ENCODE peak calls at places on chromosomes 6 and 20, in four cellular contexts. T, F, B and Y are unnamed samples.

GRCh38 chr6:154058963-154059680 is 20.1 kb downstream of the OPRM1 start:
- DNase-seq in F (no peak), T (no peak), B (no peak), Y (no peak)

GRCh38 chr6:2766767-2767314 is 1.6 kb downstream of the WRNIP1 start:
- DNase-seq in F (no peak), B (no peak), T (no peak), Y (no peak)

GRCh38 chr20:61965606-61966491 is 99.8 kb downstream of the TAF4 start:
- DNase-seq in B (no peak), F (peak), T (peak), Y (no peak)

GRCh38 chr20:63500151-63500901 is 1.4 kb upstream of the EEF1A2 start:
- DNase-seq in F (no peak), B (no peak), T (no peak), Y (no peak)

GRCh38 chr6:30518505-30518850 is 29.2 kb downstream of the HLA-E start:
- DNase-seq in F (no peak), T (peak), B (no peak), Y (no peak)

GRCh38 chr6:135488023-135488422 is 9.5 kb downstream of the AHI1 start:
- DNase-seq in B (no peak), T (no peak), F (no peak), Y (peak)

GRCh38 chr6:3315841-3316240 is 57.1 kb downstream of the PSMG4 start:
- DNase-seq in F (no peak), T (no peak), B (no peak), Y (no peak)

GRCh38 chr6:1057490-1058135 is 254.3 kb upstream of the FOXQ1 start:
- DNase-seq in F (no peak), T (no peak), B (no peak), Y (no peak)

GRCh38 chr6:165218816-165219215 is 90.6 kb downstream of the C6orf118 start:
- DNase-seq in T (no peak), F (no peak), B (no peak), Y (no peak)

GRCh38 chr6:131303338-131303954 is 168.2 kb downstream of the AKAP7 start:
- DNase-seq in F (no peak), T (no peak), B (no peak), Y (no peak)

GRCh38 chr6:157688960-157689599 is 134.0 kb upstream of the SNX9 start:
- DNase-seq in T (no peak), B (no peak), F (peak), Y (peak)

GRCh38 chr6:115634899-115635298 is 425.8 kb downstream of the FRK start:
- DNase-seq in T (no peak), F (no peak), B (no peak), Y (no peak)

GRCh38 chr6:66948106-66948505 is 1241.1 kb upstream of the EYS start:
- DNase-seq in F (no peak), B (no peak), T (no peak), Y (no peak)

GRCh38 chr6:16265351-16266341 is 27.3 kb downstream of the GMPR start:
- DNase-seq in B (no peak), F (peak), T (no peak), Y (no peak)

GRCh38 chr20:3243718-3244358 is 4.8 kb upstream of the SLC4A11 start:
- DNase-seq in B (no peak), F (no peak), T (no peak), Y (no peak)

GRCh38 chr20:63822276-63822696 is 8.8 kb downstream of the ZBTB46 start:
- DNase-seq in T (no peak), F (peak), B (no peak), Y (no peak)

GRCh38 chr20:47205577-47206123 is 150.8 kb downstream of the ZMYND8 start:
- DNase-seq in B (peak), F (peak), T (peak), Y (peak)

GRCh38 chr6:11113038-11113437 is 1.5 kb upstream of the ERVFRD-1 start:
- DNase-seq in B (no peak), T (no peak), F (no peak), Y (no peak)

GRCh38 chr6:29853245-29853644 is 25.6 kb downstream of the HLA-G start:
- DNase-seq in B (no peak), F (no peak), T (no peak), Y (no peak)

GRCh38 chr20:31602779-31603441 is 2.2 kb upstream of the ID1 start:
- DNase-seq in F (no peak), B (peak), T (peak), Y (peak)

GRCh38 chr20:63976980-63977391 is 2.5 kb downstream of the SAMD10 start:
- DNase-seq in F (no peak), T (no peak), B (no peak), Y (no peak)

GRCh38 chr20:56151834-56152233 is 96.7 kb upstream of the MC3R start:
- DNase-seq in B (no peak), F (no peak), T (no peak), Y (no peak)

GRCh38 chr6:50610562-50610961 is 102.8 kb upstream of the TFAP2D start:
- DNase-seq in B (no peak), T (no peak), F (no peak), Y (no peak)

GRCh38 chr6:46651006-46651405 is 1.6 kb downstream of the CYP39A1 start:
- DNase-seq in T (no peak), B (no peak), F (no peak), Y (no peak)

GRCh38 chr6:32129297-32130088 is 595 bp downstream of the FKBPL start:
- DNase-seq in F (peak), T (no peak), B (no peak), Y (no peak)

GRCh38 chr6:170082531-170083187 is 208.2 kb downstream of the DLL1 start:
- DNase-seq in T (no peak), B (no peak), F (no peak), Y (no peak)

GRCh38 chr20:1377984-1378742 is 14.7 kb downstream of the FKBP1A start:
- DNase-seq in T (peak), B (no peak), F (no peak), Y (peak)

GRCh38 chr6:30352550-30352949 is 7.6 kb downstream of the RPP21 start:
- DNase-seq in F (no peak), B (no peak), T (no peak), Y (no peak)

GRCh38 chr6:32947552-32948465 is 5.1 kb downstream of the HLA-DMA start:
- DNase-seq in B (peak), F (no peak), T (peak), Y (peak)

GRCh38 chr6:167706313-167707109 is 120.2 kb upstream of the AFDN start:
- DNase-seq in B (peak), F (no peak), T (no peak), Y (no peak)

GRCh38 chr6:2842139-2842552 is 483 bp upstream of the SERPINB1 start:
- DNase-seq in B (no peak), F (no peak), T (no peak), Y (no peak)

GRCh38 chr6:47079638-47080037 is 37.5 kb upstream of the ADGRF1 start:
- DNase-seq in T (no peak), B (no peak), F (no peak), Y (peak)

GRCh38 chr6:7761047-7761446 is 35.1 kb downstream of the BMP6 start:
- DNase-seq in B (no peak), T (no peak), F (no peak), Y (no peak)

GRCh38 chr6:14550817-14551216 is 433.2 kb downstream of the CD83 start:
- DNase-seq in B (no peak), T (no peak), F (no peak), Y (no peak)

GRCh38 chr6:49264909-49265308 is 198.1 kb downstream of the MMUT start:
- DNase-seq in B (no peak), F (no peak), T (no peak), Y (no peak)

GRCh38 chr6:75460636-75461035 is 33.0 kb downstream of the FILIP1 start:
- DNase-seq in B (no peak), T (no peak), F (no peak), Y (peak)

GRCh38 chr6:122035193-122035592 is 364.3 kb upstream of the HSF2 start:
- DNase-seq in T (no peak), F (no peak), B (no peak), Y (no peak)

GRCh38 chr6:167907837-167908681 is 81.3 kb downstream of the AFDN start:
- DNase-seq in T (peak), F (no peak), B (no peak), Y (peak)

DNA sequence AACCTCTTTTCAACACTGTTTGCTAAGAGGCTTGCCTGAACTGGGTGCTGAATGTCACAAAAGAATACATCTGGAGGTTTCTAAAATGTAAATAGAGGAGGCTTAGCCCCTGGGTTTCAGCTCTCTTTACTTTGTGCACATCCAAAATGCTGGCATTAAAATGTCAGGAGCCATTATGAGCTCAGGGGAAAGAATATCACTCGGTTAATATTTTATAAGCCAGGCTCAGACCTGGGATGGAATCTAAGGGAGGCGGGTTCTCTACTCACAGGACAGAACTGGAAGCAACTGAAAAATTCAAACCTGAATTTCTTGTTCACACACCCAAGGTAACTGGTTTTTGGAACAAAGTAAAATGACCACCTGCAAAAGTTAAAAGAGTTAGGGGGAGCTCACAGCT is 100.7 kb downstream of the BFSP1 start:
- DNase-seq in B (no peak), F (no peak), T (no peak), Y (no peak)
- H2AFZ ChIP-seq in B (no peak), F (no peak), T (no peak), Y (no peak)

DNA sequence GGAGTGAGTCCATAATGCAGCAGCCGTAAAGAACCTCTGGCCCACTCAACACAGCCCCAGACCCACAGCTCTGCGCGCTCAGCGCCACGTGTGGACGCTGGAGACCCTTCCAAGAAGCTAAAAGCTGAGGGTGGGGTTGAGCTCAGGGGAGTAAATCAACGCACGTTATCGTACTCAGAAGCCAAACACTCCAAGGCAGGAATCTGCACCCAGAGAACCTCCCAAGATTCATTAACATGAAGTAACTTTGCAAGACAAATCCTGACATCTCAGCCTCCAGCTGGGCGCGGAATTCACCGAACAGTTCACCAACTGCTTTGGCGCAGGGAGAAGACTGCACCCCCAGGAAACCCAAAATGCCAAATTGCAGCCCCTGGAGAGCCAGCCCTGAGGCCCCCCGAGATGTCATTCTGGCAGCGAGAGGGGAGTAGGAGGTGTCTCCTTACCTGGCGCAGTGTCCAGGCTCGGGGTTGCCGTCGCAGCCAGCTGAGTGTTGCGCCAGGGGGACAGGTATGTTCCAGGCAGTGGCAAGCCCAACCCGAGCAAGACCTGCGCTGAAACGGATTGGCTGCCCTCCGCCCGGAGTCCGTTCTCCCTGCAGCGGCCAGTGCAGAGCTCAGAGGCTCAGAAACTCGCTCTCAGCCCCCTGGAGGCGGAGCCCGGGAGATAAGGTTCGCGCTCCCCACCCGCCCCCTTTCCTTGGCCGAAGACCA is at the start of gene COL21A1:
- DNase-seq in B (no peak), F (no peak), T (no peak), Y (peak)
- TF ChIP-seq MYC in B (no peak), F (no peak), T (no peak), Y (no peak)

GRCh38 chr6:44169886-44170570 is 11.4 kb downstream of the CAPN11 start:
- DNase-seq in F (no peak), T (no peak), B (no peak), Y (no peak)

GRCh38 chr6:44171899-44172546 is 13.4 kb downstream of the CAPN11 start:
- DNase-seq in F (no peak), B (no peak), T (no peak), Y (no peak)

GRCh38 chr6:44169154-44169553 is 10.5 kb downstream of the CAPN11 start:
- DNase-seq in T (no peak), B (no peak), F (no peak), Y (no peak)

GRCh38 chr6:44176130-44176934 is 17.7 kb downstream of the CAPN11 start:
- DNase-seq in B (no peak), T (no peak), F (no peak), Y (no peak)

DNA sequence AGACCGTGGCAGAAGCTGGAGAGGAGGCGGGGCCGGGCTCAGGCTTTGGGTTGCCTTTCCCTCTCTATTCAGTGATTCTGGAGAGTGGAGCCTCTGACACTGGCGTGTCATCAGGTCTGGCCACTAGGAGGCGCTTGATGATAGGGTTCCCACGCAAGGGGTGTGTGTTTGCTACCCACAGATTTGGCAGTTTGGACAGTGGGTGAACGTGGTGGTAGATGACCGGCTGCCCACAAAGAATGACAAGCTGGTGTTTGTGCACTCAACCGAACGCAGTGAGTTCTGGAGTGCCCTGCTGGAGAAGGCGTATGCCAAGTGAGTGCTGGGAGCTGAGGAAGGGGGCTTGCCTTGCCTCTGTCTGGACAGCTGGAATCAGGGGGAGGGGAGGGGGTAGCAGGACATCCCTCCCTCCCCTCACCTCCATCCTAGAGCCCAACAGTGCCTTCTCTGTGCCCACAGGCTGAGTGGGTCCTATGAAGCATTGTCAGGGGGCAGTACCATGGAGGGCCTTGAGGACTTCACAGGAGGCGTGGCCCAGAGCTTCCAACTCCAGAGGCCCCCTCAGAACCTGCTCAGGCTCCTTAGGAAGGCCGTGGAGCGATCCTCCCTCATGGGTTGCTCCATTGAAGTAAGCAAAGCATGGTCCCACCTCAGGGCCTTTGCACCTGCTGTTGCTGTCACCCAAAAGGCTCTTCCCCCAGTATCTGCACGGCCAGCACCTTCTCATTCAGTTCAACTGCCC is 14.3 kb downstream of the CAPN11 start:
- DNase-seq in B (peak), F (peak), T (peak), Y (peak)
- H2AFZ ChIP-seq in B (no peak), F (peak), T (no peak), Y (no peak)

GRCh38 chr6:106899697-106900096 is 74.8 kb downstream of the CD24 start:
- DNase-seq in T (no peak), F (no peak), B (no peak), Y (no peak)

GRCh38 chr6:106897580-106897979 is 76.9 kb downstream of the CD24 start:
- DNase-seq in T (peak), B (no peak), F (no peak), Y (no peak)

GRCh38 chr6:106892186-106892585 is 82.3 kb downstream of the CD24 start:
- DNase-seq in T (no peak), F (no peak), B (no peak), Y (no peak)

GRCh38 chr6:106895703-106896040 is 78.9 kb downstream of the CD24 start:
- DNase-seq in F (no peak), B (no peak), T (no peak), Y (no peak)

GRCh38 chr6:106894978-106895702 is 79.4 kb downstream of the CD24 start:
- DNase-seq in F (peak), B (no peak), T (peak), Y (peak)
- TF ChIP-seq MYC in F (no peak), B (no peak), T (no peak), Y (no peak)

GRCh38 chr6:37258405-37258704 is 411 bp upstream of the TMEM217 start:
- DNase-seq in T (no peak), F (no peak), B (no peak), Y (no peak)

GRCh38 chr6:37256692-37257319 is 766 bp upstream of the TBC1D22B start:
- DNase-seq in F (no peak), T (no peak), B (no peak), Y (peak)

GRCh38 chr6:37258716-37259115 is 772 bp upstream of the TMEM217 start:
- DNase-seq in B (no peak), T (no peak), F (no peak), Y (peak)

GRCh38 chr6:37257634-37258404 is at the start of the genes TBC1D22B and TMEM217:
- DNase-seq in T (peak), F (peak), B (peak), Y (peak)

GRCh38 chr6:37257320-37257633 is 295 bp upstream of the TBC1D22B start:
- DNase-seq in F (no peak), B (no peak), T (no peak), Y (no peak)
- H2AFZ ChIP-seq in F (peak), B (peak), T (peak), Y (peak)

DNA sequence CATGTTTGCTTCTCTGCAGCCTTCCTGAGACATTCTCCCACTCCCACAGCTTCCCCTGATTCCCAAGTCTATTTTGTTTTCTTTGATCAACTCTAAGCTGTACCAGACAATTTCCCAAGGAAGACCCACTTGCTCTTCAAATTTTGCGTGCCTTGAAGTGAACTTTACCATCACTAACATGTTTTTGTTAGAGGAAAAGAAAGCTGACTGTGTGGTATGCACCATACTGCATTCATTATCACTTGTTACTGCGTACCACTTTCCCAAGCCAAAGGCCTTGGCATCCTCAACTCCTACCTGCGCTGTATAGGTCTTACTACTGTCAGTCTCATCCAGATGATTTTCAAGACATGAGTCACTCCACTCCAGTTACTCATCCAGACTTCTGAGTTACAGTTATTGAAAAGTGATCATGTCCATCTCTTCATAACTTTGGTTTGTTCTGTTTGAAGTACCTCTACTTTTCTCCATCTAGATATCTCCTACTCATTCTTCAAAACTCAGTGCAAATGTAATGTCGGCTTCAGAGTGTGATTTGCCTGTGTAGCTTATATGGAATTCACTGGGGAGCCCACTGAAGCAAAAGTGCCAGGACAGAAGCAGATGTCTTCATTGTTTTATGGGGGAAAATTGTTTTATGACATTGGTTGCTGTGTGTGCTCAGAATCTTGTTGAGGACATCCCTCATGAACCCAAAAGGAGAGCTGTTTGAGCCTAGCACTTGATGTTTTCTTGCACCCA is 5.2 kb downstream of the RPS12 start:
- DNase-seq in T (peak), F (peak), B (no peak), Y (no peak)
- TF ChIP-seq MYC in T (no peak), F (no peak), B (no peak), Y (no peak)

DNA sequence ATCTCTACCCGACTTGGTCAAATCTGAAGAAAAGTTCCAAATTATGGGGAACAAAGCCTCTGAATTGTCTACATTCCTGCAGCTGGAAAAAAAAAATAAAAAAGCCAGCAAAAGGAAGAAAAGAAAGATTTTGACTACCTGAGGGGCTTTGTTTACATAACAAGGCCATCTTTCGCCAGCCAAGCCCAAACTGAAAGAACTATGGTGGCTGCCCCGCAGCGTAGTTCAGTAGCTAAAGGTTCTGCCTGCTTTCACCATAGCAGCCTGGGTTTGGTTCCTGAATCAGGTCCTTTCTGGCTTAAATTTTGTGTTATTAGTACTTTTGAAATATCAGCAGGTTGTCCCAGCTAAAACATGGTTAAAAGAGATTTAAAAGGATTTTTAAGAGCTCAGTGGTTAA is 35.4 kb downstream of the ZNF133 start:
- DNase-seq in T (no peak), F (no peak), B (no peak), Y (no peak)
- H2AFZ ChIP-seq in T (no peak), F (no peak), B (no peak), Y (no peak)

GRCh38 chr6:155645328-155645727 is 189.7 kb upstream of the NOX3 start:
- DNase-seq in F (no peak), T (no peak), B (no peak), Y (peak)
- TF ChIP-seq MYC in F (no peak), T (no peak), B (no peak), Y (no peak)